ENCODE peak calls at places on chromosome 15, in six cellular contexts. D is colonic mucosa, T is left lung, X is IMR-90, F is tibial artery, W is OCI-LY7. B is an unnamed sample. For H3K36me3, the result is how much of the 10 kb centered on the place peaks cover.

GRCh38 chr15:56045068-56045748 is 51.8 kb upstream of the NEDD4 start:
- DNase-seq in D (no peak), T (no peak), X (no peak), F (no peak), W (no peak), B (no peak)

GRCh38 chr15:45458746-45459403 is 63.7 kb downstream of the SLC30A4 start:
- DNase-seq in D (peak), T (peak), X (peak), F (peak), W (peak), B (no peak)

GRCh38 chr15:48802867-48803266 is 8.0 kb downstream of the CEP152 start:
- DNase-seq in D (no peak), T (no peak), X (peak), F (no peak), W (no peak), B (no peak)

GRCh38 chr15:80547264-80547663 is 143.1 kb downstream of the ARNT2 start:
- DNase-seq in D (no peak), T (no peak), X (no peak), F (no peak), W (no peak), B (no peak)

GRCh38 chr15:38474155-38474757 is 20.3 kb downstream of the FAM98B start:
- DNase-seq in D (peak), T (no peak), X (peak), F (no peak), W (peak), B (no peak)

GRCh38 chr15:74378853-74379252 is 11.4 kb upstream of the CYP11A1 start:
- DNase-seq in D (no peak), T (no peak), X (peak), F (no peak), W (no peak), B (no peak)

GRCh38 chr15:44009056-44009455 is 182.3 kb downstream of the WDR76 start:
- DNase-seq in D (no peak), T (no peak), X (peak), F (no peak), W (no peak), B (no peak)

GRCh38 chr15:92625297-92625980 is 30.1 kb downstream of the FAM174B start:
- DNase-seq in D (no peak), T (no peak), X (peak), F (no peak), W (no peak), B (no peak)

GRCh38 chr15:55742498-55742926 is 440 bp downstream of the PRTG start:
- DNase-seq in D (peak), T (peak), X (peak), F (no peak), W (no peak), B (peak)

GRCh38 chr15:90388462-90389182 is 580 bp downstream of the IQGAP1 start:
- DNase-seq in D (peak), T (peak), X (peak), F (peak), W (peak), B (peak)

GRCh38 chr15:33150993-33151392 is 43.5 kb downstream of the FMN1 start:
- DNase-seq in D (no peak), T (no peak), X (no peak), F (no peak), W (no peak), B (no peak)

GRCh38 chr15:33146051-33146450 is 48.5 kb downstream of the FMN1 start:
- DNase-seq in D (no peak), T (no peak), X (no peak), F (no peak), W (no peak), B (no peak)

GRCh38 chr15:33150516-33150915 is 44.0 kb downstream of the FMN1 start:
- DNase-seq in D (no peak), T (no peak), X (no peak), F (no peak), W (no peak), B (no peak)

GRCh38 chr15:33149919-33150318 is 44.6 kb downstream of the FMN1 start:
- DNase-seq in D (no peak), T (no peak), X (peak), F (no peak), W (no peak), B (no peak)

DNA sequence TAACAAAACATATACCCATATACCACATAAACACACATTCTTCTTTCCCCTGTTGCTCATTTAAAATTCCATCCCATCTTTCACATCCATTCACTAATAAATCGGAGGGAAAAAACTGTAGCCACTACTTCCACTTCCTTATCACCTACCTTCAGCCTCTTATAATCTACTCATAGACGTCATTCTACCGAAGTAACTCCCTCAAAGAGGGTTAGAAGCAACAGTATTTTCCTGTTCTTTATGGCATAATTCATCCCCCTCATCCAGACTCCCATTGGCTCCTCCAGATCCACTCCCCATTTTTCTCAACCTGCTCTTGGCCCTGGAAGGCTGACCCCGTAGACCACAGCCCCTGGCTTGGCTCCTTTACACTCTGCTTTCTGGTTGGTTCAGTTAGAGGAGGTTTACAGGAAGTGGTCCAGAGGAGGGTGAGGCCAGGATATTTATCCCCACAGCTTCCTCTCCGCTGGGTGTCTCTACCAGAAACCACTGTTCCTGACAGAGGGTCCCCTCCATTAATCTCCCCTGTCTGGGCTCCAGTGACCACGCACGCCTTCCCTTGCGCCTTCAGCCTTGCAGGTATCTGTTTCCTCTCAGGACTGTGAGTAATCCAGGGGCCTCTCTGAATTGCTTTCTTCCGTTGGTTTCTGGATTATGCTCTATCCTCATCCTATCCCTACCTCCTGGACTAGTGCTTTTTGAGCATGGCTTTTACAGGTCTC is 46.2 kb downstream of the FMN1 start:
- DNase-seq in D (no peak), T (no peak), X (no peak), F (no peak), W (no peak), B (no peak)
- TF ChIP-seq CTCF in D (no peak), T (no peak), X (no peak), F (no peak), W (no peak), B (no peak)

DNA sequence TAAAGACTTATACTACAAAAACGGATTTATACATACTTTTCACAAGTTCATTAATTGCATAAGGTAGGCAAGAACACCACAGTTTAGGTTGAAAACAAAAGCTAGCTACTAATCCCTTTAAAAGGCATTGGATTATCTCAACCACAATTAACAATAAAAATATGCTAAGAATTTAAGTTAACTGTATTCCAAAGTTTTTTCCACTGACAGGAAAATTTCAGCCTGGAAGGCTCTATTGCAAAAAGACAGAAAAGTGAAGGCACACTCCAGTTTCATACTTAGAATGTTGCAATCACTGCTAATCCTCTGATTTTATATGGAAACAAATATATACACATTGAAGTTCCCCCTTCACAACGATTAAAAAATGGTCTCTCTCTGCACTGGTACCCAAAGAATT is 71.5 kb downstream of the TJP1 start:
- DNase-seq in D (no peak), T (no peak), X (no peak), F (no peak), W (no peak), B (no peak)
- H3K36me3 ChIP-seq in D (under half), T (under half), X (under half), F (under half), W (under half), B (under half)

GRCh38 chr15:29352402-29352801 is 82.8 kb upstream of the NSMCE3 start:
- DNase-seq in D (no peak), T (no peak), X (no peak), F (no peak), W (no peak), B (no peak)
- H3K4me3 ChIP-seq in D (no peak), T (no peak), X (no peak), F (no peak), W (no peak), B (no peak)

DNA sequence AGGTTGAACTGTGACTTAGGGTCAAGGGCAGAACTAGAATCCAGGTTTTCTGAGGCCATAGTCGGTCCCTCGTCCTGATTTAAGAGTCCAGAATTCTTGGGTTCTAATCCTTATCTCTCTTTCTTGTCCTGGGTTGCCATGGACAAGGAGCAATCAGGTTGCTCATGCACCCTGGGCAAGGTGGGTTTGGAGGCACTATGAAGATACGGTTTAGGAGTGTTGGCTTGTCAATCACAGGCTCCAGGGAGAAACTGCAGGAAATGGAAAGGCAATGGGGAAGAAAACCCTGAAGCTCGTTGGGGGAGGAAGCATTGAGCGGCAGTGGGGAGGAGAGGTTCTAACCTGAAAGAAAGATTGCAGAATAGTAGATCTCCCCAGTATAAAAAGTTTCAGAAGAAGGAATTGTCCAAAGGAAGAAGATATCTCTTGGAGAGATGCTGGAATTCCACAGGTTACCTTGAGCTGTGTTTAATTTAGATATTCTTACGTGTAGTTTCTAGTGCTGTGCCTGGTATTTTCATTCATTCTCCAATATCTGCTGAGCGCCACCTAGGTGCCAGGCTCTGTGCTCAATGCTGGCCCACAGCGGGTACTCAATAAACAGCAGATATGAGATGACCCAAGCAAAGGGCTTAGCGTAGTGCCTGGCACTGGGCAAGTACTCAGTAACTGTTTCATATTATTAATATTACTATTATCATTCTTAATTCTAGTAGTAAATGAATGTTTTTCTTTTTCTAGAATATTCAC is 2.0 kb downstream of the ACAN start:
- DNase-seq in D (no peak), T (no peak), X (no peak), F (no peak), W (peak), B (no peak)
- TF ChIP-seq CTCF in D (no peak), T (no peak), X (no peak), F (no peak), W (peak), B (no peak)

GRCh38 chr15:30928076-30928475 is 24.4 kb downstream of the FAN1 start:
- DNase-seq in D (no peak), T (no peak), X (peak), F (no peak), W (no peak), B (no peak)
- H3K36me3 ChIP-seq in D (under half), T (under half), X (under half), F (under half), W (under half), B (half or more)

GRCh38 chr15:72230197-72231065 is 559 bp downstream of the PKM start:
- DNase-seq in D (peak), T (peak), X (peak), F (peak), W (peak), B (peak)

GRCh38 chr15:72229947-72230196 is 1.1 kb downstream of the PKM start:
- DNase-seq in D (peak), T (no peak), X (no peak), F (no peak), W (no peak), B (no peak)

GRCh38 chr15:72229076-72229946 is 1.7 kb downstream of the PKM start:
- DNase-seq in D (no peak), T (no peak), X (peak), F (no peak), W (peak), B (no peak)

GRCh38 chr15:72227192-72227586 is 3.8 kb downstream of the PKM start:
- DNase-seq in D (peak), T (no peak), X (peak), F (peak), W (peak), B (no peak)

DNA sequence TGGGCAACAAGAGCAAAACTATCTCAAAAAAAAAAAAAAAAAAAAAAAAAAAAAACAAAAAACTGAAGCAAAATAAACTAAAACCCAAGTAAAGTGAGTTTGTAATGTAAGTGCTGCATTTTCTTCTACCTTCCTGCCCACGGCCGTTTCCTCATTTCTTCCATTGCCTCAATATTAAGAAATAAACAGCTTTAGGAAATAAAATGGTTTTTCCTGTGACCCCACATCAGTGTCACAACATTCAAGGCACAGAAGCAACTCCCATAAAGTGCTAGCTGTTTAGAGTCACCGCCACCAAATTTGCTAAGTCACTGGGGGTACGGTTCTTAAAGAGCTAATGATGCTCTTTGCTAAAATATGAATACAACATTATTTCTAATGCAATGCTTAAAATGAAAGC is 3.3 kb downstream of the PKM start:
- DNase-seq in D (no peak), T (no peak), X (no peak), F (peak), W (no peak), B (no peak)
- H3K4me3 ChIP-seq in D (peak), T (peak), X (peak), F (no peak), W (peak), B (peak)

B was measured in upper lobe of right lung.